ENCODE peak calls at places on chromosomes 13 and 19, in six cellular contexts. S is HCT116, Q is GM12878, H is K562, X is HepG2, D is H1. E is an unnamed sample.
A peak's percentile ranks its signal among the peaks of the same experiment; 100 is the strongest.

GRCh38 chr13:32228330-32229041 is 86.7 kb downstream of the ZAR1L start:
- DNase-seq in Q (no peak), H (no peak), S (peak; percentile 18), D (no peak), X (no peak), E (no peak)

GRCh38 chr13:39037410-39037879 is 444 bp downstream of the PROSER1 start:
- DNase-seq in S (no peak), Q (no peak), X (no peak), H (no peak), D (no peak), E (no peak)

GRCh38 chr19:32603961-32604360 is 23.0 kb downstream of the PDCD5 start:
- DNase-seq in X (no peak), Q (no peak), H (no peak), D (no peak), S (no peak), E (no peak)

GRCh38 chr19:30376826-30377425 is 4.7 kb downstream of the ZNF536 start:
- DNase-seq in Q (no peak), H (no peak), D (no peak), S (no peak), X (no peak), E (no peak)

GRCh38 chr19:50514346-50515167 is 844 bp upstream of the ASPDH start:
- DNase-seq in D (no peak), H (no peak), X (no peak), S (no peak), Q (no peak), E (peak; percentile 95)

GRCh38 chr13:110276553-110276950 is 30.4 kb downstream of the COL4A1 start:
- DNase-seq in D (no peak), X (no peak), S (no peak), H (no peak), Q (no peak), E (no peak)

GRCh38 chr13:109145631-109146030 is 516.2 kb downstream of the MYO16 start:
- DNase-seq in D (no peak), Q (no peak), S (peak; percentile 58), X (peak; percentile 13), H (peak; percentile 8), E (peak; percentile 79)

GRCh38 chr19:38705197-38706019 is 38.9 kb downstream of the CAPN12 start:
- DNase-seq in S (no peak), D (no peak), Q (no peak), X (no peak), H (no peak), E (no peak)

GRCh38 chr19:9052894-9053293 is 34.0 kb upstream of the OR1M1 start:
- DNase-seq in H (no peak), D (no peak), S (no peak), X (no peak), Q (no peak), E (no peak)

GRCh38 chr19:11018743-11019142 is 57.9 kb downstream of the SMARCA4 start:
- DNase-seq in Q (no peak), S (no peak), H (no peak), X (no peak), D (no peak), E (no peak)

GRCh38 chr19:44207126-44207803 is 5.1 kb upstream of the ZNF227 start:
- DNase-seq in S (peak; percentile 87), X (peak; percentile 94), D (peak; percentile 81), H (peak; percentile 84), Q (peak; percentile 66), E (peak; percentile 91)

GRCh38 chr19:48372904-48373303 is 8.7 kb downstream of the SYNGR4 start:
- DNase-seq in S (no peak), X (no peak), D (no peak), Q (no peak), H (no peak), E (peak; percentile 30)

GRCh38 chr19:16342002-16342715 is 17.5 kb downstream of the KLF2 start:
- DNase-seq in S (no peak), D (no peak), Q (peak; percentile 76), X (no peak), H (no peak), E (no peak)

GRCh38 chr13:36163303-36163702 is 32.1 kb upstream of the DCLK1 start:
- DNase-seq in X (no peak), D (no peak), S (no peak), H (no peak), Q (no peak), E (no peak)

GRCh38 chr13:76014618-76015315 is 378.6 kb downstream of the LMO7 start:
- DNase-seq in D (no peak), S (no peak), Q (no peak), X (no peak), H (no peak), E (no peak)
- TF ChIP-seq RAD21 in D (no peak), S (no peak), Q (no peak), X (no peak), H (no peak), E (no peak)

GRCh38 chr13:111281751-111282311 is 38.6 kb upstream of the TEX29 start:
- DNase-seq in Q (no peak), X (no peak), H (no peak), S (no peak), D (no peak), E (no peak)

GRCh38 chr13:111280226-111280625 is 40.2 kb upstream of the TEX29 start:
- DNase-seq in Q (no peak), X (no peak), D (no peak), H (no peak), S (no peak), E (no peak)

GRCh38 chr13:111279253-111279652 is 41.2 kb upstream of the TEX29 start:
- DNase-seq in D (no peak), S (no peak), H (no peak), X (no peak), Q (no peak), E (no peak)

GRCh38 chr13:111282425-111282824 is 38.0 kb upstream of the TEX29 start:
- DNase-seq in S (no peak), Q (no peak), H (no peak), D (no peak), X (no peak), E (no peak)

GRCh38 chr13:111280666-111281577 is 39.5 kb upstream of the TEX29 start:
- DNase-seq in X (no peak), H (no peak), Q (no peak), D (no peak), S (no peak), E (no peak)
- TF ChIP-seq POLR2AphosphoS5 in X (no peak), H (no peak), Q (no peak), D (no peak), S (no peak), E (no peak)

GRCh38 chr19:55117063-55117635 is 288 bp downstream of the PPP1R12C start:
- DNase-seq in Q (no peak), H (no peak), D (no peak), X (no peak), S (no peak), E (no peak)
- TF ChIP-seq RAD21 in Q (no peak), H (no peak), D (no peak), X (no peak), S (no peak), E (no peak)

DNA sequence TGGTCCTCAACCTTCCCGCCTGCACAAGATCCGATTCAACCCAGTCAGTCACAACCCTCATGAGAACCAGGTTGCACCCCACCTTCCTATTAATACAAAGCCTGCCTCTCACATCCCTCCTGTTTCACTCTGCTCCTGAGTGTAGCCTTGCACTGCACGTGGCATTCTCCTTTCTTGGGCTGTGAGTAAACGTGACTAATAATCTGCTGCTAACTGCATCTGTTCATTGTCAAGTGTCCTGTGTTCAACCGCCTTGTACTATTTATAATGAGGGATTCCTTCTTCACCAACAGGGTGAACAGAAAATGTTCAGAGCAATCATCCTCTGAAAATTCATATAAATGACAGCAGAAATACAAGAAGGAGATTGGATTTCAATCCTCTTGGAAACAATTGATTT is 1608.2 kb downstream of the SLITRK5 start:
- DNase-seq in Q (no peak), S (no peak), D (no peak), X (no peak), H (no peak), E (no peak)
- TF ChIP-seq POLR2AphosphoS5 in Q (no peak), S (no peak), D (no peak), X (no peak), H (no peak), E (no peak)

E was measured in SK-N-SH.